ENCODE peak calls at places on chromosomes 3 and 15, in ten cellular contexts. L is WTC11, X is HCT116, I is A549, P is endothelial cell of umbilical vein, H is HepG2, D is H1, C is SK-N-SH, Z is K562, A is GM12878. U is an unnamed sample.

GRCh38 chr3:147008886-147009285 is 397.5 kb downstream of the ZIC4 start:
- DNase-seq in L (no peak), X (no peak), I (no peak), P (peak; percentile 4), H (no peak), D (no peak), C (no peak), Z (no peak), A (no peak), U (no peak)

GRCh38 chr3:46293991-46294833 is 52.0 kb downstream of the CCR3 start:
- DNase-seq in L (no peak), X (no peak), I (no peak), P (no peak), H (no peak), D (no peak), C (no peak), Z (no peak), A (no peak), U (no peak)

GRCh38 chr3:38755130-38755529 is 60.9 kb downstream of the SCN10A start:
- DNase-seq in L (no peak), X (no peak), I (no peak), P (no peak), H (no peak), D (peak; percentile 44), C (no peak), Z (no peak), A (no peak), U (peak; percentile 19)

GRCh38 chr15:92361321-92362090 is 32.2 kb upstream of the ST8SIA2 start:
- DNase-seq in L (no peak), X (no peak), I (no peak), P (no peak), H (no peak), D (no peak), C (peak; percentile 55), Z (no peak), A (no peak), U (no peak)

GRCh38 chr15:77790481-77790880 is 157.8 kb upstream of the LINGO1 start:
- DNase-seq in L (no peak), X (no peak), I (no peak), P (no peak), H (no peak), D (no peak), C (no peak), Z (no peak), A (no peak), U (peak; percentile 51)

GRCh38 chr15:68001811-68002210 is 52.3 kb upstream of the PIAS1 start:
- DNase-seq in L (no peak), X (no peak), I (no peak), P (no peak), H (no peak), D (no peak), C (no peak), Z (no peak), A (no peak), U (no peak)

GRCh38 chr3:101259485-101260341 is 60.7 kb downstream of the IMPG2 start:
- DNase-seq in L (no peak), X (no peak), I (no peak), P (no peak), H (no peak), D (no peak), C (no peak), Z (no peak), A (no peak), U (peak; percentile 31)

GRCh38 chr3:15205934-15206661 is at the start of gene CAPN7:
- DNase-seq in L (peak; percentile 80), X (peak; percentile 85), I (peak; percentile 87), P (peak; percentile 98), H (peak; percentile 85), D (peak; percentile 86), C (peak; percentile 98), Z (peak; percentile 98), A (peak; percentile 67), U (peak; percentile 93)

GRCh38 chr15:35181538-35181937 is 96.4 kb upstream of the NANOGP8 start:
- DNase-seq in L (no peak), X (peak; percentile 3), I (no peak), P (peak; percentile 50), H (no peak), D (no peak), C (no peak), Z (no peak), A (peak; percentile 21), U (peak; percentile 4)

GRCh38 chr15:77030042-77030927 is 35.4 kb downstream of the PSTPIP1 start:
- DNase-seq in L (peak; percentile 47), X (no peak), I (no peak), P (no peak), H (no peak), D (peak; percentile 68), C (peak; percentile 47), Z (peak; percentile 50), A (no peak), U (peak; percentile 55)

GRCh38 chr15:64865998-64866520 is 24.3 kb downstream of the PLEKHO2 start:
- DNase-seq in L (peak; percentile 72), X (no peak), I (no peak), P (no peak), H (no peak), D (no peak), C (no peak), Z (no peak), A (no peak), U (no peak)

DNA sequence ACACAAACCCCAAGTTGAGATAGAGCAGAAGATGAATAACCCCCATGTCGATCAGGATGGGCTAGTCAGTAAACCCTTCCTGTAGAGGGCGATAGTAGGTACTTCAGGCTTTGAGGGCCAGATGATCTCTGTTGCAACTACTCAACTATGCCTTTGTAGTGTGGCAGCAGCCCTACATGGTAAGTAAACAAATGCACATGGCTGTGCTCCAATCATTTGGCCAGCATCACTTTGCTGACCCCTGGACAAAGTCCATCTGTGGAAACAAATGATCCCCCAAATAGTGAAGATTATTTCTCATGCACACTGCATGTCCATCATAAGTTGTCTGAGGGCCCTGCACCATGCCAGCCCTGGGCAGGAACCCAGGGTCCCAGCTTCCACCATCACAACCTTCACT is 402.2 kb upstream of the PROK2 start:
- DNase-seq in L (no peak), X (no peak), I (no peak), P (no peak), H (peak; percentile 62), D (no peak), C (no peak), Z (peak; percentile 26), A (no peak), U (peak; percentile 44)
- TF ChIP-seq CTCF in L (no peak), X (peak; percentile 10), I (no peak), P (no peak), H (peak; percentile 52), D (peak; percentile 34), C (no peak), Z (peak; percentile 46), A (peak; percentile 6), U (peak; percentile 26)

GRCh38 chr15:89067751-89068150 is 20.5 kb upstream of the ABHD2 start:
- DNase-seq in L (no peak), X (no peak), I (no peak), P (no peak), H (no peak), D (no peak), C (no peak), Z (no peak), A (no peak), U (peak; percentile 70)

GRCh38 chr15:89071471-89071870 is 16.8 kb upstream of the ABHD2 start:
- DNase-seq in L (no peak), X (no peak), I (no peak), P (no peak), H (no peak), D (no peak), C (no peak), Z (no peak), A (no peak), U (no peak)

GRCh38 chr15:89070197-89071124 is 17.8 kb upstream of the ABHD2 start:
- DNase-seq in L (no peak), X (no peak), I (no peak), P (no peak), H (peak; percentile 38), D (no peak), C (no peak), Z (no peak), A (no peak), U (no peak)

GRCh38 chr15:89066280-89066679 is 22.0 kb upstream of the ABHD2 start:
- DNase-seq in L (no peak), X (no peak), I (no peak), P (no peak), H (no peak), D (no peak), C (no peak), Z (no peak), A (no peak), U (no peak)

GRCh38 chr15:89068325-89068784 is 19.9 kb upstream of the ABHD2 start:
- DNase-seq in L (no peak), X (no peak), I (no peak), P (no peak), H (no peak), D (no peak), C (no peak), Z (no peak), A (peak; percentile 69), U (peak; percentile 96)
- TF ChIP-seq MAX in L (no peak), X (no peak), I (peak; percentile 42), P (no peak), H (no peak), D (no peak), C (no peak), Z (peak; percentile 79), A (peak; percentile 19), U (peak; percentile 96)

DNA sequence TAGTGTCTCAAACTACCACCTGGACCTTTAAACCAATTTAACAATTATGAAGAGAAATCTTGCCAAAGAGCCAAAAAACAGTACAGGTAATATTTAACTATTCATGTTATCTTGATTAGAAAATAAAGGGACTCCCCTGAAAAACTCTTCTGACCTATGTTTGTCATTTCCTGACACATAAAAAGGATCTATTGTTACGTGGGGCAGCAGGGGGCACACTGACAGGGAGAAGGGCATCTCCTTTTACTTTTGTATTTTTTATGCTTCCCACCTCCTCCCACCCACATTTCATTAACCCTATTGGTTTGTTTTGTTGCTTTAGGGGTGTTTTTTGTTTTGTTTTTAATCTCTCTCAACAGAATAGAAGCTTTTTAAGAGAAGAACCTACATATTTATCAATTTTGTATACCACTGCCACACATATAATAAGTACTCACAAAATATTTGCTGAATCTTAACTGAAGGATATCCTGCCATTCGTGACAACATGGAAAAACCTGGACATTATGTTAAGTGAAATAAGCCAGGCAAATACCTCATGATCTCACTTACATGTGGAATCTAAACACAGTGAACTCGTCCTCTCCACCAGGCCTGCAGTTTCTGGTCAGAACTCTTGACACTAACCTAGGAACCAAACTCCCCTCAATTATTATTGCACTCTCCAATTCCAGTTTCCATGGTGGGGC is 17.7 kb downstream of the STAG1 start:
- DNase-seq in L (no peak), X (no peak), I (no peak), P (peak; percentile 55), H (peak; percentile 59), D (no peak), C (peak; percentile 24), Z (no peak), A (no peak), U (peak; percentile 21)
- TF ChIP-seq CTCF in L (no peak), X (no peak), I (no peak), P (no peak), H (peak; percentile 37), D (no peak), C (peak; percentile 40), Z (no peak), A (peak; percentile 24), U (peak; percentile 24)

DNA sequence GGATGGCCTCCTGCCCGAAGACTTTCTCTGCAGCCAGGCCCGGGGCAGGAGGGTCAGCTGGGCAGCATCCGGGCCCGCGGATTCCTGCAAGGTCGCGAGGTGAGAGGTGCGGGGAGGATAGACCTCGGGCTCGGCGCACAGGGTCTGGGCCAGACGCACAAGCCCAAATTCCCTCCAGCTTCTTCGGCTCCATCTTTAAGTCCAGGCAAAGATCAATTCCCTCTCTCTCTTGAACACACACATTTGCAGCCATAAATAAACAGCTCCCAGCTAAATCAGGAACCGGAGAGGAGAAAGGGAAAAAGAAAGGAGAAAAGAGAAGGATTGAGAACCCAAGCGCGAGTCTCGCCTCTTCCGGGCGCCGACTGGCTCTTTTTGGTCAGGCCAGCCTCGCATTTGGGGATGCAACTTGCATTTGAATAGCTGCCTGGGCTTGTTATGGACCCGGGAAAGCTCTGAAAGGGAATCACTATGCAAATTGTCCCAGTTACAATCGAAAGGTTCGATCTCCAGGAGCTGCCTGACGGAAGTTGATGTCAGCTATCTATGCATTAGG is 14.5 kb upstream of the ONECUT1 start:
- DNase-seq in L (peak; percentile 65), X (no peak), I (no peak), P (no peak), H (no peak), D (peak; percentile 65), C (no peak), Z (no peak), A (no peak), U (no peak)
- TF ChIP-seq MAX in L (peak; percentile 42), X (no peak), I (no peak), P (no peak), H (no peak), D (peak; percentile 70), C (no peak), Z (no peak), A (no peak), U (no peak)

U was measured in NB4.